ENCODE peak calls at places on chromosomes 16 and 17, in seven cellular contexts. One of them, this sample, is unnamed.

GRCh38 chr16:386641-387156 is 4.9 kb upstream of the PGAP6 start:
- DNase-seq in H1: no peak
- DNase-seq in mesenchymal stem cell: peak; percentile 31
- DNase-seq in IMR-90: no peak
- DNase-seq in neuronal stem cell: no peak
- DNase-seq in H9: no peak
- DNase-seq in mesendoderm: no peak
- DNase-seq in this sample: peak; percentile 69

GRCh38 chr17:79002796-79003593 is 6.6 kb downstream of the CANT1 start:
- DNase-seq in H1: no peak
- DNase-seq in mesenchymal stem cell: no peak
- DNase-seq in IMR-90: no peak
- DNase-seq in neuronal stem cell: no peak
- DNase-seq in H9: no peak
- DNase-seq in mesendoderm: no peak
- DNase-seq in this sample: no peak

GRCh38 chr17:22463110-22463850 is 771.0 kb downstream of the KCNJ18 start:
- DNase-seq in H1: no peak
- DNase-seq in mesenchymal stem cell: no peak
- DNase-seq in IMR-90: no peak
- DNase-seq in neuronal stem cell: no peak
- DNase-seq in H9: no peak
- DNase-seq in mesendoderm: no peak
- DNase-seq in this sample: no peak

GRCh38 chr16:18983565-18984424 is at the start of gene TMC7:
- DNase-seq in H1: peak; percentile 71
- DNase-seq in mesenchymal stem cell: peak; percentile 89
- DNase-seq in IMR-90: peak; percentile 79
- DNase-seq in neuronal stem cell: peak; percentile 88
- DNase-seq in H9: peak; percentile 94
- DNase-seq in mesendoderm: peak; percentile 96
- DNase-seq in this sample: peak; percentile 58

GRCh38 chr16:4709481-4709880 is 16.1 kb downstream of the NUDT16L1 start:
- DNase-seq in H1: no peak
- DNase-seq in mesenchymal stem cell: peak; percentile 28
- DNase-seq in IMR-90: peak; percentile 84
- DNase-seq in neuronal stem cell: no peak
- DNase-seq in H9: no peak
- DNase-seq in mesendoderm: no peak
- DNase-seq in this sample: no peak

GRCh38 chr16:50591800-50592771 is 43.9 kb downstream of the NKD1 start:
- DNase-seq in H1: no peak
- DNase-seq in mesenchymal stem cell: no peak
- DNase-seq in IMR-90: no peak
- DNase-seq in neuronal stem cell: no peak
- DNase-seq in H9: no peak
- DNase-seq in mesendoderm: no peak
- DNase-seq in this sample: no peak

GRCh38 chr16:54980821-54981220 is 50.2 kb downstream of the IRX5 start:
- DNase-seq in H1: no peak
- DNase-seq in mesenchymal stem cell: no peak
- DNase-seq in IMR-90: no peak
- DNase-seq in neuronal stem cell: no peak
- DNase-seq in H9: no peak
- DNase-seq in mesendoderm: no peak
- DNase-seq in this sample: no peak

GRCh38 chr16:4404247-4404966 is 12.0 kb downstream of the CORO7 start:
- DNase-seq in H1: peak; percentile 72
- DNase-seq in mesenchymal stem cell: peak; percentile 65
- DNase-seq in IMR-90: no peak
- DNase-seq in neuronal stem cell: no peak
- DNase-seq in H9: peak; percentile 93
- DNase-seq in mesendoderm: peak; percentile 89
- DNase-seq in this sample: peak; percentile 75

GRCh38 chr17:7383742-7384488 is 3.0 kb downstream of the TNK1 start:
- DNase-seq in H1: no peak
- DNase-seq in mesenchymal stem cell: peak; percentile 32
- DNase-seq in IMR-90: peak; percentile 13
- DNase-seq in neuronal stem cell: no peak
- DNase-seq in H9: peak; percentile 93
- DNase-seq in mesendoderm: peak; percentile 80
- DNase-seq in this sample: peak; percentile 75

GRCh38 chr17:43528319-43528987 is 17.7 kb downstream of the ETV4 start:
- DNase-seq in H1: no peak
- DNase-seq in mesenchymal stem cell: no peak
- DNase-seq in IMR-90: no peak
- DNase-seq in neuronal stem cell: no peak
- DNase-seq in H9: no peak
- DNase-seq in mesendoderm: no peak
- DNase-seq in this sample: peak; percentile 99

GRCh38 chr17:17750881-17751280 is 69.6 kb downstream of the RAI1 start:
- DNase-seq in H1: no peak
- DNase-seq in mesenchymal stem cell: no peak
- DNase-seq in IMR-90: no peak
- DNase-seq in neuronal stem cell: no peak
- DNase-seq in H9: no peak
- DNase-seq in mesendoderm: no peak
- DNase-seq in this sample: no peak

GRCh38 chr16:66344533-66345145 is 21.9 kb upstream of the CDH5 start:
- DNase-seq in H1: no peak
- DNase-seq in mesenchymal stem cell: peak; percentile 44
- DNase-seq in IMR-90: peak; percentile 48
- DNase-seq in neuronal stem cell: no peak
- DNase-seq in H9: no peak
- DNase-seq in mesendoderm: no peak
- DNase-seq in this sample: peak; percentile 93

GRCh38 chr16:25210758-25211157 is 6.0 kb upstream of the AQP8 start:
- DNase-seq in H1: no peak
- DNase-seq in mesenchymal stem cell: peak; percentile 51
- DNase-seq in IMR-90: peak; percentile 83
- DNase-seq in neuronal stem cell: no peak
- DNase-seq in H9: no peak
- DNase-seq in mesendoderm: no peak
- DNase-seq in this sample: no peak

GRCh38 chr17:64160378-64160777 is 30.4 kb upstream of the ERN1 start:
- DNase-seq in H1: no peak
- DNase-seq in mesenchymal stem cell: no peak
- DNase-seq in IMR-90: no peak
- DNase-seq in neuronal stem cell: no peak
- DNase-seq in H9: no peak
- DNase-seq in mesendoderm: no peak
- DNase-seq in this sample: no peak
- H3K18ac ChIP-seq in H1: no peak overlapping the region
- H3K18ac ChIP-seq in mesenchymal stem cell: no peak overlapping the region
- H3K18ac ChIP-seq in IMR-90: no peak overlapping the region
- H3K18ac ChIP-seq in neuronal stem cell: no peak overlapping the region
- H3K18ac ChIP-seq in H9: no peak overlapping the region
- H3K18ac ChIP-seq in mesendoderm: no peak overlapping the region
- H3K18ac ChIP-seq in this sample: peak overlapping the region; percentile 51

GRCh38 chr17:29251969-29252866 is 5.6 kb downstream of the CRYBA1 start:
- DNase-seq in H1: no peak
- DNase-seq in mesenchymal stem cell: peak; percentile 75
- DNase-seq in IMR-90: peak; percentile 50
- DNase-seq in neuronal stem cell: no peak
- DNase-seq in H9: no peak
- DNase-seq in mesendoderm: peak; percentile 53
- DNase-seq in this sample: no peak
- H3K23ac ChIP-seq in H1: no peak overlapping the region
- H3K23ac ChIP-seq in mesenchymal stem cell: no peak overlapping the region
- H3K23ac ChIP-seq in IMR-90: peak overlapping the region; percentile 22
- H3K23ac ChIP-seq in neuronal stem cell: no peak overlapping the region
- H3K23ac ChIP-seq in H9: no peak overlapping the region
- H3K23ac ChIP-seq in mesendoderm: no peak overlapping the region
- H3K23ac ChIP-seq in this sample: no peak overlapping the region

GRCh38 chr17:27996157-27997043 is 46.1 kb upstream of the NLK start:
- DNase-seq in H1: no peak
- DNase-seq in mesenchymal stem cell: no peak
- DNase-seq in IMR-90: no peak
- DNase-seq in neuronal stem cell: no peak
- DNase-seq in H9: no peak
- DNase-seq in mesendoderm: no peak
- DNase-seq in this sample: no peak
- H3K27ac ChIP-seq in H1: no peak overlapping the region
- H3K27ac ChIP-seq in mesenchymal stem cell: no peak overlapping the region
- H3K27ac ChIP-seq in IMR-90: no peak overlapping the region
- H3K27ac ChIP-seq in neuronal stem cell: no peak overlapping the region
- H3K27ac ChIP-seq in H9: no peak overlapping the region
- H3K27ac ChIP-seq in mesendoderm: no peak overlapping the region
- H3K27ac ChIP-seq in this sample: no peak overlapping the region

GRCh38 chr17:33515974-33516373 is 222.9 kb upstream of the ASIC2 start:
- DNase-seq in H1: no peak
- DNase-seq in mesenchymal stem cell: no peak
- DNase-seq in IMR-90: no peak
- DNase-seq in neuronal stem cell: no peak
- DNase-seq in H9: no peak
- DNase-seq in mesendoderm: no peak
- DNase-seq in this sample: peak; percentile 70

GRCh38 chr17:33512113-33512512 is 219.0 kb upstream of the ASIC2 start:
- DNase-seq in H1: no peak
- DNase-seq in mesenchymal stem cell: no peak
- DNase-seq in IMR-90: no peak
- DNase-seq in neuronal stem cell: no peak
- DNase-seq in H9: no peak
- DNase-seq in mesendoderm: no peak
- DNase-seq in this sample: no peak

GRCh38 chr17:33514369-33514768 is 221.3 kb upstream of the ASIC2 start:
- DNase-seq in H1: no peak
- DNase-seq in mesenchymal stem cell: no peak
- DNase-seq in IMR-90: no peak
- DNase-seq in neuronal stem cell: no peak
- DNase-seq in H9: no peak
- DNase-seq in mesendoderm: no peak
- DNase-seq in this sample: no peak

GRCh38 chr17:33511670-33512069 is 218.6 kb upstream of the ASIC2 start:
- DNase-seq in H1: no peak
- DNase-seq in mesenchymal stem cell: no peak
- DNase-seq in IMR-90: no peak
- DNase-seq in neuronal stem cell: no peak
- DNase-seq in H9: no peak
- DNase-seq in mesendoderm: no peak
- DNase-seq in this sample: no peak

DNA sequence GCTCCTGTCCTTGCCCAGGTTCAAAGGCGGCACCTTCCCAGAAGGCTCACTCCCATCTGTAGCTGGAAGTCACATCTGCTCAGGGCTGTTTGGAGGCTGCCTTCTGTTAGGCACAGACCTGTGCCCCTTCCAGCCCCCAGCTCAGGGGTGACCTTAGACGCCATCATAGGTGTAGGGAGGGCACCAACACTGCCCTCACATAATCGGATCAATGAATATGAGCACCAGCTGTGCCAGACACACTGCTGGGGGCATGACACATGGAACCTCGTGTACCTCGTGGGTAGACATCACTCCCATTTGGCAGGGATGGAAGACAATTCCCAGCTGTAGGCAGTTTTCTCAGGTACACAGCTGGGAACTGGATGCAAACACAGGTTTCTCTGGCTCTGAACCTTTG is 220.7 kb upstream of the ASIC2 start:
- DNase-seq in H1: no peak
- DNase-seq in mesenchymal stem cell: no peak
- DNase-seq in IMR-90: no peak
- DNase-seq in neuronal stem cell: no peak
- DNase-seq in H9: no peak
- DNase-seq in mesendoderm: no peak
- DNase-seq in this sample: no peak
- H3K18ac ChIP-seq in H1: no peak overlapping the region
- H3K18ac ChIP-seq in mesenchymal stem cell: no peak overlapping the region
- H3K18ac ChIP-seq in IMR-90: no peak overlapping the region
- H3K18ac ChIP-seq in neuronal stem cell: no peak overlapping the region
- H3K18ac ChIP-seq in H9: no peak overlapping the region
- H3K18ac ChIP-seq in mesendoderm: no peak overlapping the region
- H3K18ac ChIP-seq in this sample: no peak overlapping the region

DNA sequence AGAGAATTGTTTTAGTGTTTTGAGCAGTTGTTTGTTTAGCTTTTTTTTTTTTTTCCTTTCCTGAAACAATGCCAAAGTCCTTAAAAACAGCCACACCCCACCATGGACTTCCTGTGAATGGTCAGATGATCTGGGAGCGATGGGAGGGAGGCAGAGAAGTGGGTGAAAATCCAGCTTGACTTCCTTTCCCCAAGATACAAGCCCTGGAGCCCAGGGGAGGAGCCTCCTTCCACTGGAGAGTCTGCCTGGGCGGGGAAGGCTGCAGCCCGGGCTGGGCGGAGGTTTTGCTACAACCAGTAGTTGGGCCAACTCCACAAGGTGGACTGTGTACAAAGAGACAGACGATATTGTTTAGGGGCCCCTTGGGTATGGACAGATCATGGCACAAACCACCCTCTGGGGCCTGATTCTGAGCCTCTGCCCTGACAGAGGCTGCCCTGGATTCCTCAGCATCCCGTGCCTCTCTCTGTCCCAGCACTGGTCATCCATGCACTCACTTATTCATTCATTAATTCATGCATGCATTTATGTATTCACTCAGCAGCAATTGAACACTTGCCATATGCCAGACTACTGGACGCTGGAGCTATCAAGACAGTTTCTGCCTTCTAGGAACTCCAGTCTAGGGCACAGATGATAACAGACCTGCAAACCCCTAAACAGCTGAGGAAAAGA is 29.8 kb downstream of the WSB1 start:
- DNase-seq in H1: no peak
- DNase-seq in mesenchymal stem cell: peak; percentile 62
- DNase-seq in IMR-90: peak; percentile 16
- DNase-seq in neuronal stem cell: no peak
- DNase-seq in H9: peak; percentile 67
- DNase-seq in mesendoderm: peak; percentile 66
- DNase-seq in this sample: peak; percentile 37
- H3K23ac ChIP-seq in H1: no peak overlapping the region
- H3K23ac ChIP-seq in mesenchymal stem cell: no peak overlapping the region
- H3K23ac ChIP-seq in IMR-90: no peak overlapping the region
- H3K23ac ChIP-seq in neuronal stem cell: no peak overlapping the region
- H3K23ac ChIP-seq in H9: no peak overlapping the region
- H3K23ac ChIP-seq in mesendoderm: no peak overlapping the region
- H3K23ac ChIP-seq in this sample: peak overlapping the region; percentile 17

GRCh38 chr16:73000020-73000906 is 47.7 kb downstream of the ZFHX3 start:
- DNase-seq in H1: no peak
- DNase-seq in mesenchymal stem cell: no peak
- DNase-seq in IMR-90: no peak
- DNase-seq in neuronal stem cell: no peak
- DNase-seq in H9: no peak
- DNase-seq in mesendoderm: no peak
- DNase-seq in this sample: no peak
- H3K27ac ChIP-seq in H1: no peak overlapping the region
- H3K27ac ChIP-seq in mesenchymal stem cell: no peak overlapping the region
- H3K27ac ChIP-seq in IMR-90: no peak overlapping the region
- H3K27ac ChIP-seq in neuronal stem cell: no peak overlapping the region
- H3K27ac ChIP-seq in H9: no peak overlapping the region
- H3K27ac ChIP-seq in mesendoderm: no peak overlapping the region
- H3K27ac ChIP-seq in this sample: peak overlapping the region; percentile 23

GRCh38 chr16:75273054-75273925 is 21.9 kb upstream of the BCAR1 start:
- DNase-seq in H1: no peak
- DNase-seq in mesenchymal stem cell: peak; percentile 62
- DNase-seq in IMR-90: peak; percentile 72
- DNase-seq in neuronal stem cell: no peak
- DNase-seq in H9: no peak
- DNase-seq in mesendoderm: peak; percentile 49
- DNase-seq in this sample: no peak
- H3K18ac ChIP-seq in H1: no peak overlapping the region
- H3K18ac ChIP-seq in mesenchymal stem cell: no peak overlapping the region
- H3K18ac ChIP-seq in IMR-90: no peak overlapping the region
- H3K18ac ChIP-seq in neuronal stem cell: peak overlapping the region; percentile 28
- H3K18ac ChIP-seq in H9: no peak overlapping the region
- H3K18ac ChIP-seq in mesendoderm: no peak overlapping the region
- H3K18ac ChIP-seq in this sample: peak overlapping the region; percentile 25